ENCODE peak calls at places on chromosomes 4 and X, in four cellular contexts. One of them, this sample, is unnamed.

GRCh38 chr4:24328711-24329110 is 255.6 kb downstream of the DHX15 start:
- DNase-seq in activated CD4-positive, alpha-beta T cell treated with anti-CD3 and anti-CD28 coated beads for 4 hours: no peak
- DNase-seq in M059J: no peak
- DNase-seq in non-pigmented ciliary epithelial cell: no peak
- DNase-seq in this sample: no peak

GRCh38 chr4:152983221-152983620 is 47.1 kb downstream of the FHDC1 start:
- DNase-seq in non-pigmented ciliary epithelial cell: no peak
- DNase-seq in M059J: peak
- DNase-seq in activated CD4-positive, alpha-beta T cell treated with anti-CD3 and anti-CD28 coated beads for 4 hours: no peak
- DNase-seq in this sample: no peak

GRCh38 chr4:41124916-41125548 is 89.3 kb downstream of the APBB2 start:
- DNase-seq in activated CD4-positive, alpha-beta T cell treated with anti-CD3 and anti-CD28 coated beads for 4 hours: no peak
- DNase-seq in non-pigmented ciliary epithelial cell: no peak
- DNase-seq in M059J: peak
- DNase-seq in this sample: no peak

GRCh38 chrX:50073601-50074000 is 127.2 kb downstream of the AKAP4 start:
- DNase-seq in non-pigmented ciliary epithelial cell: no peak
- DNase-seq in M059J: no peak
- DNase-seq in activated CD4-positive, alpha-beta T cell treated with anti-CD3 and anti-CD28 coated beads for 4 hours: no peak
- DNase-seq in this sample: no peak

GRCh38 chr4:150381671-150382427 is 200.1 kb upstream of the MAB21L2 start:
- DNase-seq in activated CD4-positive, alpha-beta T cell treated with anti-CD3 and anti-CD28 coated beads for 4 hours: no peak
- DNase-seq in M059J: peak
- DNase-seq in non-pigmented ciliary epithelial cell: no peak
- DNase-seq in this sample: no peak

GRCh38 chr4:123235431-123235830 is 161.2 kb upstream of the SPRY1 start:
- DNase-seq in non-pigmented ciliary epithelial cell: peak
- DNase-seq in activated CD4-positive, alpha-beta T cell treated with anti-CD3 and anti-CD28 coated beads for 4 hours: no peak
- DNase-seq in M059J: peak
- DNase-seq in this sample: no peak

GRCh38 chrX:26845051-26845450 is 618.1 kb downstream of the PPP4R3C start:
- DNase-seq in activated CD4-positive, alpha-beta T cell treated with anti-CD3 and anti-CD28 coated beads for 4 hours: no peak
- DNase-seq in non-pigmented ciliary epithelial cell: no peak
- DNase-seq in M059J: peak
- DNase-seq in this sample: no peak

GRCh38 chr4:39706829-39707511 is 9.0 kb downstream of the UBE2K start:
- DNase-seq in non-pigmented ciliary epithelial cell: no peak
- DNase-seq in M059J: peak
- DNase-seq in activated CD4-positive, alpha-beta T cell treated with anti-CD3 and anti-CD28 coated beads for 4 hours: no peak
- DNase-seq in this sample: no peak

GRCh38 chr4:101349346-101350064 is 2.2 kb upstream of the PPP3CA start:
- DNase-seq in M059J: peak
- DNase-seq in non-pigmented ciliary epithelial cell: no peak
- DNase-seq in activated CD4-positive, alpha-beta T cell treated with anti-CD3 and anti-CD28 coated beads for 4 hours: no peak
- DNase-seq in this sample: no peak

GRCh38 chrX:31223817-31224216 is 152.0 kb upstream of the FTHL17 start:
- DNase-seq in activated CD4-positive, alpha-beta T cell treated with anti-CD3 and anti-CD28 coated beads for 4 hours: no peak
- DNase-seq in M059J: peak
- DNase-seq in non-pigmented ciliary epithelial cell: no peak
- DNase-seq in this sample: no peak

GRCh38 chr4:173538903-173539445 is 8.9 kb upstream of the HAND2 start:
- DNase-seq in activated CD4-positive, alpha-beta T cell treated with anti-CD3 and anti-CD28 coated beads for 4 hours: no peak
- DNase-seq in non-pigmented ciliary epithelial cell: no peak
- DNase-seq in M059J: peak
- DNase-seq in this sample: no peak

GRCh38 chr4:17814140-17814539 is 3.4 kb downstream of the NCAPG start:
- DNase-seq in activated CD4-positive, alpha-beta T cell treated with anti-CD3 and anti-CD28 coated beads for 4 hours: no peak
- DNase-seq in non-pigmented ciliary epithelial cell: no peak
- DNase-seq in M059J: peak
- DNase-seq in this sample: no peak

GRCh38 chr4:127936974-127937373 is 28.0 kb downstream of the MFSD8 start:
- DNase-seq in non-pigmented ciliary epithelial cell: no peak
- DNase-seq in M059J: peak
- DNase-seq in activated CD4-positive, alpha-beta T cell treated with anti-CD3 and anti-CD28 coated beads for 4 hours: no peak
- DNase-seq in this sample: no peak

GRCh38 chr4:145881991-145882390 is 56.6 kb downstream of the ZNF827 start:
- DNase-seq in activated CD4-positive, alpha-beta T cell treated with anti-CD3 and anti-CD28 coated beads for 4 hours: no peak
- DNase-seq in M059J: no peak
- DNase-seq in non-pigmented ciliary epithelial cell: no peak
- DNase-seq in this sample: peak

GRCh38 chrX:3549442-3549875 is 164.0 kb downstream of the PRKX start:
- DNase-seq in activated CD4-positive, alpha-beta T cell treated with anti-CD3 and anti-CD28 coated beads for 4 hours: no peak
- DNase-seq in M059J: peak
- DNase-seq in non-pigmented ciliary epithelial cell: no peak
- DNase-seq in this sample: no peak

GRCh38 chrX:154140742-154141141 is 3.3 kb upstream of the OPN1LW start:
- DNase-seq in M059J: no peak
- DNase-seq in activated CD4-positive, alpha-beta T cell treated with anti-CD3 and anti-CD28 coated beads for 4 hours: no peak
- DNase-seq in non-pigmented ciliary epithelial cell: no peak
- DNase-seq in this sample: no peak

GRCh38 chr4:40628888-40629287 is 776 bp downstream of the RBM47 start:
- DNase-seq in activated CD4-positive, alpha-beta T cell treated with anti-CD3 and anti-CD28 coated beads for 4 hours: no peak
- DNase-seq in M059J: peak
- DNase-seq in non-pigmented ciliary epithelial cell: no peak
- DNase-seq in this sample: no peak

GRCh38 chr4:153638011-153638410 is 46.1 kb upstream of the TLR2 start:
- DNase-seq in M059J: no peak
- DNase-seq in non-pigmented ciliary epithelial cell: no peak
- DNase-seq in activated CD4-positive, alpha-beta T cell treated with anti-CD3 and anti-CD28 coated beads for 4 hours: no peak
- DNase-seq in this sample: no peak

GRCh38 chrX:74902806-74903205 is 22.4 kb downstream of the NEXMIF start:
- DNase-seq in activated CD4-positive, alpha-beta T cell treated with anti-CD3 and anti-CD28 coated beads for 4 hours: no peak
- DNase-seq in M059J: no peak
- DNase-seq in non-pigmented ciliary epithelial cell: no peak
- DNase-seq in this sample: no peak

GRCh38 chrX:139203681-139204575 is 326.6 kb upstream of the F9 start:
- DNase-seq in activated CD4-positive, alpha-beta T cell treated with anti-CD3 and anti-CD28 coated beads for 4 hours: no peak
- DNase-seq in non-pigmented ciliary epithelial cell: no peak
- DNase-seq in M059J: peak
- DNase-seq in this sample: no peak

GRCh38 chr4:124523816-124524215 is 188.7 kb downstream of the ANKRD50 start:
- DNase-seq in activated CD4-positive, alpha-beta T cell treated with anti-CD3 and anti-CD28 coated beads for 4 hours: no peak
- DNase-seq in M059J: no peak
- DNase-seq in non-pigmented ciliary epithelial cell: no peak
- DNase-seq in this sample: no peak

GRCh38 chr4:48340276-48340904 is 939 bp upstream of the SLAIN2 start:
- DNase-seq in non-pigmented ciliary epithelial cell: no peak
- DNase-seq in M059J: peak
- DNase-seq in activated CD4-positive, alpha-beta T cell treated with anti-CD3 and anti-CD28 coated beads for 4 hours: peak
- DNase-seq in this sample: no peak

GRCh38 chrX:109040057-109040456 is 303.7 kb upstream of the IRS4 start:
- DNase-seq in activated CD4-positive, alpha-beta T cell treated with anti-CD3 and anti-CD28 coated beads for 4 hours: no peak
- DNase-seq in M059J: no peak
- DNase-seq in non-pigmented ciliary epithelial cell: no peak
- DNase-seq in this sample: no peak

GRCh38 chrX:39809326-39809725 is 288.4 kb downstream of the BCOR start:
- DNase-seq in non-pigmented ciliary epithelial cell: peak
- DNase-seq in activated CD4-positive, alpha-beta T cell treated with anti-CD3 and anti-CD28 coated beads for 4 hours: no peak
- DNase-seq in M059J: peak
- DNase-seq in this sample: no peak

GRCh38 chr4:3407171-3407771 is 34.5 kb upstream of the HGFAC start:
- DNase-seq in M059J: no peak
- DNase-seq in non-pigmented ciliary epithelial cell: no peak
- DNase-seq in activated CD4-positive, alpha-beta T cell treated with anti-CD3 and anti-CD28 coated beads for 4 hours: no peak
- DNase-seq in this sample: no peak

GRCh38 chrX:99800016-99800415 is 610.1 kb downstream of the PCDH19 start:
- DNase-seq in M059J: no peak
- DNase-seq in non-pigmented ciliary epithelial cell: no peak
- DNase-seq in activated CD4-positive, alpha-beta T cell treated with anti-CD3 and anti-CD28 coated beads for 4 hours: no peak
- DNase-seq in this sample: no peak

GRCh38 chr4:114807759-114808404 is 209.3 kb downstream of the UGT8 start:
- DNase-seq in M059J: peak
- DNase-seq in activated CD4-positive, alpha-beta T cell treated with anti-CD3 and anti-CD28 coated beads for 4 hours: peak
- DNase-seq in non-pigmented ciliary epithelial cell: no peak
- DNase-seq in this sample: no peak

GRCh38 chr4:152073738-152074137 is 312.9 kb upstream of the GATB start:
- DNase-seq in activated CD4-positive, alpha-beta T cell treated with anti-CD3 and anti-CD28 coated beads for 4 hours: no peak
- DNase-seq in M059J: peak
- DNase-seq in non-pigmented ciliary epithelial cell: no peak
- DNase-seq in this sample: no peak

GRCh38 chrX:115367956-115368355 is 78.4 kb downstream of the LUZP4 start:
- DNase-seq in non-pigmented ciliary epithelial cell: no peak
- DNase-seq in M059J: peak
- DNase-seq in activated CD4-positive, alpha-beta T cell treated with anti-CD3 and anti-CD28 coated beads for 4 hours: no peak
- DNase-seq in this sample: no peak

GRCh38 chrX:23660766-23661132 is 6.5 kb upstream of the PRDX4 start:
- DNase-seq in activated CD4-positive, alpha-beta T cell treated with anti-CD3 and anti-CD28 coated beads for 4 hours: no peak
- DNase-seq in non-pigmented ciliary epithelial cell: no peak
- DNase-seq in M059J: no peak
- DNase-seq in this sample: no peak

GRCh38 chr4:137524642-137525384 is 7.5 kb downstream of the PCDH18 start:
- DNase-seq in non-pigmented ciliary epithelial cell: no peak
- DNase-seq in activated CD4-positive, alpha-beta T cell treated with anti-CD3 and anti-CD28 coated beads for 4 hours: no peak
- DNase-seq in M059J: no peak
- DNase-seq in this sample: no peak

GRCh38 chrX:7270018-7270417 is 122.1 kb upstream of the PUDP start:
- DNase-seq in activated CD4-positive, alpha-beta T cell treated with anti-CD3 and anti-CD28 coated beads for 4 hours: no peak
- DNase-seq in M059J: peak
- DNase-seq in non-pigmented ciliary epithelial cell: no peak
- DNase-seq in this sample: no peak